ENCODE peak calls at places on chromosomes 2 and 18, in five cellular contexts. T is activated T-helper 1 cell treated with anti-CD3 and anti-CD28 coated beads, Interleukin-12 subunit alpha, Interleukin-12 subunit beta, Interleukin-2, Interleukin-4 antibody, amounts not matched to agents 30 ng/mL and 10 ng/mL and 1 ng/mL, durations not matched to agents 14 hours and 24 hours and 36 hours; J is stimulated activated CD4-positive, alpha-beta T cell treated with anti-CD3 and anti-CD28 coated beads, TNF-alpha, amount 100 ng/mL, for 24 hours; X is PC-9; R is AG08396. U is an unnamed sample.
A peak's percentile ranks its signal among the peaks of the same experiment; 100 is the strongest.

GRCh38 chr2:25230128-25230527 is 61.7 kb upstream of the POMC start:
- DNase-seq in T (no peak), J (no peak), X (no peak), R (no peak), U (no peak)

GRCh38 chr2:182622231-182622630 is 93.8 kb upstream of the DNAJC10 start:
- DNase-seq in T (no peak), J (no peak), X (no peak), R (no peak), U (no peak)

GRCh38 chr2:196853301-196854087 is 44.3 kb upstream of the C2orf66 start:
- DNase-seq in T (no peak), J (no peak), X (no peak), R (no peak), U (no peak)

GRCh38 chr2:77397763-77398162 is 124.4 kb downstream of the LRRTM4 start:
- DNase-seq in T (no peak), J (no peak), X (no peak), R (no peak), U (no peak)

GRCh38 chr2:201228912-201229290 is 31.4 kb upstream of the CASP8 start:
- DNase-seq in T (no peak), J (no peak), X (no peak), R (no peak), U (no peak)

GRCh38 chr2:43387092-43388062 is 161.0 kb upstream of the ZFP36L2 start:
- DNase-seq in T (no peak), J (no peak), X (no peak), R (no peak), U (no peak)

GRCh38 chr18:73835656-73836055 is 312.0 kb downstream of the FBXO15 start:
- DNase-seq in T (no peak), J (no peak), X (no peak), R (no peak), U (no peak)

GRCh38 chr2:241218131-241219029 is 29.9 kb downstream of the ANO7 start:
- DNase-seq in T (peak; percentile 37), J (no peak), X (peak; percentile 47), R (peak; percentile 63), U (no peak)

GRCh38 chr2:119888673-119889072 is 124.2 kb upstream of the EPB41L5 start:
- DNase-seq in T (no peak), J (no peak), X (no peak), R (peak; percentile 14), U (no peak)

GRCh38 chr2:6017887-6018286 is 325.7 kb downstream of the SOX11 start:
- DNase-seq in T (no peak), J (no peak), X (no peak), R (no peak), U (no peak)

GRCh38 chr18:3758531-3758930 is 308.6 kb downstream of the TGIF1 start:
- DNase-seq in T (no peak), J (no peak), X (peak; percentile 56), R (no peak), U (no peak)

GRCh38 chr2:174516495-174517378 is 29.9 kb upstream of the GPR155 start:
- DNase-seq in T (no peak), J (no peak), X (no peak), R (no peak), U (no peak)

GRCh38 chr18:13500227-13500865 is 226.0 kb downstream of the FAM210A start:
- DNase-seq in T (no peak), J (no peak), X (no peak), R (no peak), U (no peak)

GRCh38 chr2:86788881-86789686 is 1.6 kb downstream of the CD8A start:
- DNase-seq in T (no peak), J (no peak), X (no peak), R (no peak), U (no peak)

GRCh38 chr2:226882606-226883005 is 46.8 kb downstream of the RHBDD1 start:
- DNase-seq in T (no peak), J (no peak), X (no peak), R (no peak), U (no peak)

GRCh38 chr2:70959271-70959761 is 19.1 kb upstream of the ANKRD53 start:
- DNase-seq in T (no peak), J (no peak), X (no peak), R (no peak), U (no peak)

GRCh38 chr18:41938445-41938844 is 16.6 kb upstream of the PIK3C3 start:
- DNase-seq in T (no peak), J (no peak), X (no peak), R (peak; percentile 50), U (no peak)

GRCh38 chr2:46364797-46365457 is 67.7 kb downstream of the EPAS1 start:
- DNase-seq in T (no peak), J (no peak), X (peak; percentile 49), R (peak; percentile 59), U (peak; percentile 24)

GRCh38 chr2:235966932-235967331 is 201.3 kb downstream of the GBX2 start:
- DNase-seq in T (no peak), J (no peak), X (no peak), R (no peak), U (no peak)

GRCh38 chr18:10057808-10058791 is 144.3 kb downstream of the VAPA start:
- DNase-seq in T (no peak), J (no peak), X (peak; percentile 96), R (no peak), U (no peak)

GRCh38 chr2:133266075-133266925 is 302.0 kb downstream of the NCKAP5 start:
- DNase-seq in T (no peak), J (no peak), X (no peak), R (peak; percentile 59), U (no peak)

GRCh38 chr18:59416818-59417217 is 57.8 kb upstream of the LMAN1 start:
- DNase-seq in T (no peak), J (no peak), X (no peak), R (no peak), U (no peak)

GRCh38 chr18:68234676-68235075 is 480.2 kb downstream of the TMX3 start:
- DNase-seq in T (no peak), J (no peak), X (no peak), R (no peak), U (no peak)

GRCh38 chr2:134008837-134009236 is 245.0 kb upstream of the MGAT5 start:
- DNase-seq in T (no peak), J (no peak), X (no peak), R (no peak), U (no peak)

GRCh38 chr2:3209258-3209657 is 168.4 kb downstream of the EIPR1 start:
- DNase-seq in T (no peak), J (no peak), X (no peak), R (no peak), U (no peak)

GRCh38 chr18:51655327-51655698 is 457.8 kb upstream of the MEX3C start:
- DNase-seq in T (no peak), J (no peak), X (no peak), R (no peak), U (peak; percentile 18)

GRCh38 chr2:16320716-16321115 is 344.9 kb downstream of the CYRIA start:
- DNase-seq in T (no peak), J (no peak), X (no peak), R (no peak), U (no peak)

GRCh38 chr2:178414266-178415247 is 36.4 kb downstream of the PRKRA start:
- DNase-seq in T (peak; percentile 76), J (peak; percentile 54), X (peak; percentile 91), R (peak; percentile 88), U (peak; percentile 67)

GRCh38 chr2:79713131-79713785 is 200.4 kb downstream of the CTNNA2 start:
- DNase-seq in T (no peak), J (no peak), X (no peak), R (no peak), U (no peak)

GRCh38 chr2:222142027-222142426 is 156.8 kb downstream of the PAX3 start:
- DNase-seq in T (no peak), J (no peak), X (peak; percentile 94), R (no peak), U (no peak)

GRCh38 chr18:75405341-75405740 is 22.2 kb downstream of the SMIM21 start:
- DNase-seq in T (no peak), J (no peak), X (no peak), R (peak; percentile 17), U (no peak)

GRCh38 chr2:152627010-152627957 is 90.0 kb downstream of the PRPF40A start:
- DNase-seq in T (no peak), J (no peak), X (no peak), R (peak; percentile 32), U (no peak)

GRCh38 chr2:212249451-212249850 is 289.2 kb downstream of the ERBB4 start:
- DNase-seq in T (no peak), J (no peak), X (no peak), R (peak; percentile 9), U (no peak)

GRCh38 chr2:144477943-144478283 is 42.0 kb downstream of the ZEB2 start:
- DNase-seq in T (no peak), J (no peak), X (no peak), R (no peak), U (no peak)

GRCh38 chr2:237459741-237460174 is 27.3 kb upstream of the MLPH start:
- DNase-seq in T (no peak), J (no peak), X (peak; percentile 66), R (peak; percentile 71), U (no peak)

GRCh38 chr2:102110168-102110567 is 32.4 kb upstream of the IL1R1 start:
- DNase-seq in T (no peak), J (no peak), X (no peak), R (no peak), U (no peak)

GRCh38 chr2:112891333-112891950 is 19.5 kb upstream of the IL37 start:
- DNase-seq in T (no peak), J (no peak), X (peak; percentile 95), R (no peak), U (no peak)

U was measured in memory B cell.